ENCODE peak calls at places on chromosome 20, in eight cellular contexts. G is fibroblast of pulmonary artery, C is colonic mucosa, O is adrenal gland, Q is retinal pigment epithelial cell, L is fibroblast of lung, P is HFF-Myc, B is prostate gland. M is an unnamed sample.

GRCh38 chr20:14498809-14499208 is 161.4 kb upstream of the FLRT3 start:
- DNase-seq in G (no peak), C (no peak), O (no peak), Q (no peak), L (peak), P (no peak), B (no peak), M (no peak)

GRCh38 chr20:57327820-57328219 is 1.8 kb upstream of the SPO11 start:
- DNase-seq in G (no peak), C (peak), O (no peak), Q (no peak), L (no peak), P (no peak), B (no peak), M (no peak)

GRCh38 chr20:40286991-40287531 is 402.0 kb downstream of the MAFB start:
- DNase-seq in G (no peak), C (peak), O (peak), Q (no peak), L (peak), P (no peak), B (peak), M (no peak)

GRCh38 chr20:59804347-59804746 is 129.1 kb downstream of the SYCP2 start:
- DNase-seq in G (no peak), C (no peak), O (no peak), Q (no peak), L (no peak), P (no peak), B (no peak), M (no peak)

GRCh38 chr20:58693226-58694006 is 816 bp downstream of the NPEPL1 start:
- DNase-seq in G (no peak), C (peak), O (peak), Q (no peak), L (no peak), P (no peak), B (no peak), M (no peak)

GRCh38 chr20:38985603-38986170 is 23.5 kb downstream of the DHX35 start:
- DNase-seq in G (peak), C (no peak), O (no peak), Q (peak), L (peak), P (peak), B (no peak), M (peak)

GRCh38 chr20:8424010-8424409 is 291.9 kb downstream of the PLCB1 start:
- DNase-seq in G (peak), C (no peak), O (peak), Q (no peak), L (peak), P (peak), B (no peak), M (peak)

GRCh38 chr20:2874456-2874855 is 1.2 kb downstream of the PTPRA start:
- DNase-seq in G (no peak), C (no peak), O (no peak), Q (no peak), L (no peak), P (no peak), B (no peak), M (peak)

GRCh38 chr20:23362392-23363256 is 642 bp downstream of the GZF1 start:
- DNase-seq in G (peak), C (peak), O (peak), Q (no peak), L (no peak), P (no peak), B (peak), M (peak)

GRCh38 chr20:3277686-3278465 is 38.9 kb upstream of the SLC4A11 start:
- DNase-seq in G (no peak), C (no peak), O (no peak), Q (no peak), L (no peak), P (no peak), B (no peak), M (no peak)

GRCh38 chr20:7272512-7272911 is 505.0 kb downstream of the BMP2 start:
- DNase-seq in G (peak), C (no peak), O (no peak), Q (peak), L (no peak), P (no peak), B (no peak), M (peak)

GRCh38 chr20:23049201-23049932 is at the start of gene THBD:
- DNase-seq in G (peak), C (peak), O (peak), Q (no peak), L (peak), P (no peak), B (peak), M (peak)

GRCh38 chr20:38418509-38419204 is 16.5 kb downstream of the SNHG17 start:
- DNase-seq in G (peak), C (no peak), O (peak), Q (no peak), L (peak), P (no peak), B (no peak), M (peak)

GRCh38 chr20:61447950-61448349 is 195.9 kb downstream of the CDH4 start:
- DNase-seq in G (no peak), C (no peak), O (no peak), Q (no peak), L (no peak), P (no peak), B (no peak), M (no peak)

GRCh38 chr20:37389241-37389747 is 43.4 kb downstream of the SRC start:
- DNase-seq in G (no peak), C (no peak), O (peak), Q (no peak), L (no peak), P (no peak), B (no peak), M (no peak)

GRCh38 chr20:38153011-38153329 is 12.1 kb downstream of the TGM2 start:
- DNase-seq in G (peak), C (no peak), O (no peak), Q (no peak), L (no peak), P (no peak), B (no peak), M (no peak)

GRCh38 chr20:24918579-24919566 is 30.2 kb upstream of the CST7 start:
- DNase-seq in G (no peak), C (peak), O (no peak), Q (no peak), L (no peak), P (no peak), B (no peak), M (no peak)

GRCh38 chr20:8368680-8369079 is 236.6 kb downstream of the PLCB1 start:
- DNase-seq in G (no peak), C (no peak), O (no peak), Q (no peak), L (no peak), P (no peak), B (no peak), M (no peak)

GRCh38 chr20:10089871-10090587 is 55.2 kb downstream of the ANKEF1 start:
- DNase-seq in G (no peak), C (no peak), O (no peak), Q (no peak), L (no peak), P (no peak), B (no peak), M (no peak)

GRCh38 chr20:25470045-25470444 is 62.6 kb downstream of the GINS1 start:
- DNase-seq in G (peak), C (peak), O (no peak), Q (peak), L (peak), P (no peak), B (peak), M (peak)

GRCh38 chr20:2165871-2166270 is 64.2 kb downstream of the STK35 start:
- DNase-seq in G (no peak), C (no peak), O (no peak), Q (no peak), L (no peak), P (no peak), B (no peak), M (no peak)

GRCh38 chr20:44056010-44056698 is 130.8 kb downstream of the JPH2 start:
- DNase-seq in G (no peak), C (no peak), O (no peak), Q (no peak), L (no peak), P (no peak), B (no peak), M (no peak)

GRCh38 chr20:4046926-4047325 is 31.6 kb upstream of the RNF24 start:
- DNase-seq in G (no peak), C (no peak), O (no peak), Q (no peak), L (no peak), P (no peak), B (no peak), M (no peak)

GRCh38 chr20:40763646-40764295 is 74.7 kb upstream of the MAFB start:
- DNase-seq in G (no peak), C (no peak), O (no peak), Q (no peak), L (peak), P (no peak), B (no peak), M (peak)

GRCh38 chr20:555933-556332 is 12.3 kb upstream of the CSNK2A1 start:
- DNase-seq in G (peak), C (peak), O (peak), Q (no peak), L (no peak), P (no peak), B (no peak), M (peak)

GRCh38 chr20:20410678-20411077 is 42.8 kb downstream of the INSM1 start:
- DNase-seq in G (peak), C (peak), O (peak), Q (no peak), L (no peak), P (no peak), B (no peak), M (peak)

GRCh38 chr20:45782890-45783289 is 8.8 kb downstream of the WFDC3 start:
- DNase-seq in G (no peak), C (no peak), O (no peak), Q (no peak), L (no peak), P (no peak), B (no peak), M (no peak)

GRCh38 chr20:45781391-45781931 is 10.2 kb downstream of the WFDC3 start:
- DNase-seq in G (peak), C (no peak), O (no peak), Q (no peak), L (peak), P (peak), B (no peak), M (peak)

GRCh38 chr20:45776931-45777330 is 14.8 kb downstream of the WFDC3 start:
- DNase-seq in G (no peak), C (no peak), O (no peak), Q (no peak), L (no peak), P (no peak), B (no peak), M (no peak)

GRCh38 chr20:45780159-45780558 is 11.5 kb downstream of the WFDC3 start:
- DNase-seq in G (no peak), C (no peak), O (no peak), Q (no peak), L (no peak), P (no peak), B (no peak), M (no peak)

GRCh38 chr20:45779011-45779915 is 12.4 kb downstream of the WFDC3 start:
- DNase-seq in G (peak), C (peak), O (peak), Q (peak), L (peak), P (peak), B (peak), M (peak)
- H3K4me3 ChIP-seq in G (no peak), C (no peak), O (no peak), Q (no peak), L (no peak), P (no peak), B (no peak), M (no peak)

GRCh38 chr20:51534764-51535386 is 7.6 kb downstream of the NFATC2 start:
- DNase-seq in G (no peak), C (no peak), O (no peak), Q (no peak), L (no peak), P (no peak), B (no peak), M (no peak)
- TF ChIP-seq CTCF in G (no peak), C (no peak), O (no peak), Q (no peak), L (no peak), P (no peak), B (no peak), M (no peak)

GRCh38 chr20:32485126-32485769 is 99.9 kb downstream of the NOL4L start:
- DNase-seq in G (peak), C (peak), O (peak), Q (no peak), L (peak), P (peak), B (peak), M (peak)
- H3K4me3 ChIP-seq in G (peak), C (peak), O (no peak), Q (peak), L (peak), P (peak), B (peak), M (peak)

GRCh38 chr20:34948030-34948429 is 7.6 kb downstream of the GSS start:
- DNase-seq in G (peak), C (no peak), O (no peak), Q (no peak), L (peak), P (no peak), B (no peak), M (peak)
- TF ChIP-seq CTCF in G (peak), C (no peak), O (no peak), Q (no peak), L (no peak), P (no peak), B (no peak), M (peak)

GRCh38 chr20:32110727-32111126 is 1.2 kb downstream of the TM9SF4 start:
- DNase-seq in G (no peak), C (no peak), O (no peak), Q (no peak), L (no peak), P (no peak), B (no peak), M (no peak)
- H3K4me3 ChIP-seq in G (peak), C (peak), O (no peak), Q (peak), L (peak), P (peak), B (peak), M (peak)

GRCh38 chr20:63223826-63224207 is 7.9 kb upstream of the YTHDF1 start:
- DNase-seq in G (no peak), C (no peak), O (no peak), Q (no peak), L (no peak), P (no peak), B (no peak), M (no peak)

GRCh38 chr20:63223121-63223825 is 7.3 kb upstream of the YTHDF1 start:
- DNase-seq in G (peak), C (peak), O (peak), Q (no peak), L (peak), P (no peak), B (no peak), M (peak)

GRCh38 chr20:63226020-63226943 is 9.4 kb upstream of the BIRC7 start:
- DNase-seq in G (no peak), C (no peak), O (no peak), Q (no peak), L (no peak), P (no peak), B (no peak), M (no peak)

GRCh38 chr20:63225082-63225454 is 9.1 kb upstream of the YTHDF1 start:
- DNase-seq in G (no peak), C (no peak), O (no peak), Q (no peak), L (no peak), P (no peak), B (no peak), M (no peak)

DNA sequence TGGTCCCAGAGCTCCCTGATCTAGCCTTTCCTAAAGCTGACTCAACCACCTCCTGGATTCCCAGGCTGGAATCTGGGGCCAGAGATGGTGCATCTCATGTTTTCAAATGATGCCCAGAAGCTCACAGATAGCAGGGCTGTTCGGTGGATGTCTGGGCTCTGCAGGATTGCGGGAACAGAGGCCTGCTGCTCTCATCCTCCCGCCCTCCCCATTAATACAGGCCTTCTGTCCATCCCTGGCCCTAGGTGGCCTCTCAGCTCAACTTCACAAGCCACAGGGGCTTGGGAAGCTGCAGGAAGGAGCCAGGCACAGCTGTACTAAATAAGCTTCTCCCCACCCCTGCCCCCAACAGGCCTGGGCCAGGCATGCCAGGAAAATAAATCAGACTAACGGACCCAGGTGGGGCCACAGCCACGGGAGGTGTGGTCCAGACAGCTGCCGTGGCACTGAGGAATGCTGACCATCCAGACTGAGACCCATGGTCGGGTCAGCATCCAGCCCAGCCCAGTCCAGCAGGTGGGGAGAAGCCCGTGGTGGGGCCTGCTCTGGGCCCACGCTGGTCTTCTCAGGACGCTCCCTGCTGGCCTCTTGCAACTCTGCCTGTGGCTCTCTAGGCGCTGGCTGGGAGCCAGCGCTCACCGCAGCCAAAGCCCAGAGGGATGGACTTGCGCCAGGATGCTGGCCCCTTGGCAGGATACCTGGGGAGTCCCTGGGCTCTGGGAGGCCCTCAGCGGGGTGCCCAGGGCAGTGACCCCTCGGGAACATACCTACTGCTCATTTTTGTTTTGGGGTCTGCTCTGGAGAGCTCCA is 8.5 kb upstream of the YTHDF1 start:
- DNase-seq in G (peak), C (no peak), O (peak), Q (no peak), L (peak), P (no peak), B (peak), M (peak)
- TF ChIP-seq CTCF in G (peak), C (no peak), O (no peak), Q (peak), L (peak), P (no peak), B (no peak), M (peak)

DNA sequence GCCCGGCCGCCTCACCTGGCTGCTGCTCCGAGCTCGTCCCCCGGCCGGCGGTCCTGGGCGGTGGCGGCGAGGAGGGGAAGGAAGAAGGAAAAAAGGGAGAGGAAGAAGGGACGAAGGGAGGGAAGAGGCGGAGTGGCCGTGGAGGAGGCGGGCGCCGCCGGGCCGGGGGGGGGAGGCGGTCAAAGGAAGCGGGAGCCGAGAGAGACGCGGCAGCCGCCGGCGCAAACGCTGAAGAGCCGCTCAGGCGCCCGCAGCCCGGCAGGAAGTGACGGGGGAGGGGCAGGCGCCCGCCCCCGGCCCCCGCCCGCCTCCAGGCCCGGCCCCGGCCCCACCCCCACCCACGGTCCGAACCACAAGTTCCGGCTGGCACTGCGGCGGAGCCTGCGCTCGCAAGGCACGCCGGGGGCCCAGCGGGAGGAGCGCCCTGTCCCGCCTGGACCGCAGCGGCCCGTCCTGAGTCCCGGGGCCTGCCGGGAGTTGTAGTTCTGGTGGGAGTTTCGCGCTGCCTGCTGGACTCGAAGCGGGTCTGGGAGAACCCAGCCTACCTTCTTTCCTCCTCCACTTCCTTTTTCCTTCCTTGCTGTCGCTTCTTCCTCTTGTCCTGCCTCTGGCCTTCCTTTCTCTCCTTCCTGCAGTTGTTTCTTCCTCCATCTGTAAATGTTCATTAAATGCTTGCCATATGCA is at the start of gene STAU1:
- DNase-seq in G (peak), C (peak), O (peak), Q (peak), L (peak), P (peak), B (peak), M (peak)
- H3K4me3 ChIP-seq in G (peak), C (peak), O (peak), Q (peak), L (peak), P (peak), B (peak), M (peak)

M was measured in fibroblast of the aortic adventitia.